ENCODE peak calls at places on chromosomes 12 and 14, in ten cellular contexts. W is lower leg skin, Z is GM12865, H is RWPE1, R is prostate gland, M is heart left ventricle, N is AG09309, E is cardiac fibroblast, G is PC-9, O is thoracic aorta. T is an unnamed sample.

GRCh38 chr12:12705833-12706520 is 10.0 kb upstream of the GPR19 start:
- DNase-seq in W (no peak), Z (no peak), H (no peak), R (no peak), M (no peak), N (no peak), E (no peak), G (no peak), O (no peak), T (no peak)

GRCh38 chr14:79280400-79280670 is 931.0 kb downstream of the DIO2 start:
- DNase-seq in W (no peak), Z (no peak), H (no peak), R (no peak), M (no peak), N (no peak), E (no peak), G (no peak), O (no peak), T (no peak)

GRCh38 chr12:100555722-100556121 is 17.8 kb upstream of the GAS2L3 start:
- DNase-seq in W (no peak), Z (no peak), H (no peak), R (no peak), M (no peak), N (no peak), E (peak; percentile 54), G (no peak), O (no peak), T (no peak)

GRCh38 chr12:124531906-124532305 is 35.5 kb downstream of the NCOR2 start:
- DNase-seq in W (no peak), Z (no peak), H (no peak), R (no peak), M (no peak), N (no peak), E (no peak), G (no peak), O (no peak), T (no peak)

GRCh38 chr14:94176808-94177207 is 2.7 kb downstream of the PPP4R4 start:
- DNase-seq in W (no peak), Z (no peak), H (peak; percentile 44), R (no peak), M (no peak), N (no peak), E (no peak), G (no peak), O (no peak), T (no peak)

GRCh38 chr14:105884808-105885281 is 358.5 kb downstream of the TMEM121 start:
- DNase-seq in W (no peak), Z (no peak), H (no peak), R (no peak), M (no peak), N (no peak), E (no peak), G (no peak), O (no peak), T (no peak)

GRCh38 chr12:12684375-12685106 is 11.4 kb downstream of the GPR19 start:
- DNase-seq in W (no peak), Z (no peak), H (no peak), R (no peak), M (peak; percentile 57), N (no peak), E (peak; percentile 60), G (peak; percentile 25), O (no peak), T (peak; percentile 52)

GRCh38 chr12:26319511-26319910 is 124.1 kb downstream of the SSPN start:
- DNase-seq in W (peak; percentile 81), Z (no peak), H (peak; percentile 46), R (peak; percentile 39), M (peak; percentile 61), N (no peak), E (peak; percentile 93), G (peak; percentile 66), O (no peak), T (no peak)

GRCh38 chr14:38404100-38404541 is 148.2 kb upstream of the CLEC14A start:
- DNase-seq in W (no peak), Z (no peak), H (peak; percentile 3), R (no peak), M (no peak), N (peak; percentile 92), E (peak; percentile 90), G (no peak), O (no peak), T (no peak)

GRCh38 chr12:66901136-66901932 is 222.5 kb upstream of the GRIP1 start:
- DNase-seq in W (no peak), Z (peak; percentile 50), H (no peak), R (no peak), M (no peak), N (no peak), E (no peak), G (no peak), O (no peak), T (no peak)

GRCh38 chr12:48198985-48199384 is 4.1 kb downstream of the OR10AD1 start:
- DNase-seq in W (no peak), Z (no peak), H (no peak), R (no peak), M (no peak), N (no peak), E (no peak), G (no peak), O (no peak), T (no peak)

GRCh38 chr12:48198619-48198973 is 4.5 kb downstream of the OR10AD1 start:
- DNase-seq in W (peak; percentile 18), Z (peak; percentile 42), H (peak; percentile 17), R (no peak), M (peak; percentile 79), N (no peak), E (no peak), G (peak; percentile 12), O (no peak), T (no peak)

GRCh38 chr12:48199784-48200198 is 3.3 kb downstream of the OR10AD1 start:
- DNase-seq in W (no peak), Z (no peak), H (no peak), R (peak; percentile 54), M (no peak), N (no peak), E (no peak), G (no peak), O (no peak), T (no peak)

GRCh38 chr12:48197549-48197966 is 5.5 kb downstream of the OR10AD1 start:
- DNase-seq in W (peak; percentile 25), Z (peak; percentile 42), H (no peak), R (no peak), M (no peak), N (no peak), E (peak; percentile 55), G (no peak), O (no peak), T (no peak)

GRCh38 chr12:48197967-48198618 is 5.0 kb downstream of the OR10AD1 start:
- DNase-seq in W (peak; percentile 95), Z (peak; percentile 97), H (peak; percentile 94), R (peak; percentile 96), M (peak; percentile 99), N (peak; percentile 65), E (peak; percentile 96), G (peak; percentile 88), O (peak; percentile 97), T (peak; percentile 92)
- TF ChIP-seq CTCF in W (no peak), Z (no peak), H (no peak), R (no peak), M (no peak), N (no peak), E (peak; percentile 29), G (no peak), O (no peak), T (peak; percentile 14)

GRCh38 chr12:57008113-57008687 is 1.9 kb upstream of the ZBTB39 start:
- DNase-seq in W (no peak), Z (peak; percentile 75), H (peak; percentile 57), R (no peak), M (no peak), N (peak; percentile 50), E (peak; percentile 77), G (no peak), O (no peak), T (no peak)
- TF ChIP-seq CTCF in W (no peak), Z (peak; percentile 64), H (peak; percentile 79), R (peak; percentile 33), M (peak; percentile 52), N (peak; percentile 69), E (peak; percentile 58), G (peak; percentile 75), O (peak; percentile 32), T (peak; percentile 50)

GRCh38 chr14:104528496-104528895 is 51.1 kb upstream of the C14orf180 start:
- DNase-seq in W (no peak), Z (no peak), H (no peak), R (no peak), M (no peak), N (no peak), E (no peak), G (no peak), O (no peak), T (no peak)
- TF ChIP-seq CTCF in W (no peak), Z (no peak), H (no peak), R (no peak), M (no peak), N (no peak), E (no peak), G (no peak), O (no peak), T (no peak)

GRCh38 chr12:49789992-49790391 is 38.2 kb downstream of the NCKAP5L start:
- DNase-seq in W (no peak), Z (no peak), H (no peak), R (no peak), M (no peak), N (no peak), E (no peak), G (no peak), O (no peak), T (no peak)
- TF ChIP-seq CTCF in W (no peak), Z (no peak), H (no peak), R (no peak), M (no peak), N (no peak), E (no peak), G (no peak), O (no peak), T (peak; percentile 55)